ENCODE peak calls at places on chromosomes 3 and 15, in ten cellular contexts. P, H, U, K, Q, M, X, W, I and R are unnamed samples. For H3K27me3, the result is how much of the 10 kb centered on the place peaks cover.

GRCh38 chr3:49533786-49534519 is 20.3 kb upstream of the BSN start:
- DNase-seq in M (no peak), Q (no peak), P (no peak), X (peak), I (peak), H (peak), K (no peak), W (no peak), U (no peak), R (peak)

GRCh38 chr15:84783493-84784251 is 33.5 kb upstream of the ALPK3 start:
- DNase-seq in P (no peak), Q (no peak), M (no peak), W (no peak), U (no peak), I (no peak), K (no peak), X (no peak), H (no peak), R (no peak)

GRCh38 chr3:171904829-171905228 is 61.7 kb downstream of the TMEM212 start:
- DNase-seq in P (no peak), X (no peak), W (no peak), Q (no peak), K (no peak), U (no peak), H (no peak), I (no peak), M (no peak), R (no peak)

GRCh38 chr3:194808709-194809108 is 123.0 kb downstream of the FAM43A start:
- DNase-seq in X (no peak), I (peak), P (no peak), K (no peak), M (no peak), U (no peak), Q (no peak), W (no peak), H (no peak), R (no peak)

GRCh38 chr3:105473521-105474223 is 107.0 kb downstream of the ALCAM start:
- DNase-seq in I (no peak), U (no peak), K (peak), Q (peak), P (no peak), X (no peak), W (no peak), H (no peak), M (no peak), R (no peak)

GRCh38 chr3:58743296-58743695 is 76.7 kb upstream of the FAM3D start:
- DNase-seq in P (no peak), W (no peak), H (no peak), X (no peak), K (no peak), U (no peak), I (no peak), Q (no peak), M (no peak), R (no peak)

GRCh38 chr3:187594272-187594671 is 75.9 kb downstream of the SST start:
- DNase-seq in W (no peak), I (no peak), U (no peak), M (no peak), P (no peak), X (no peak), Q (no peak), K (no peak), H (no peak), R (no peak)

GRCh38 chr3:85576091-85576690 is 617.4 kb downstream of the CADM2 start:
- DNase-seq in Q (peak), W (peak), P (peak), U (no peak), H (no peak), K (peak), M (peak), X (peak), I (peak), R (no peak)

GRCh38 chr15:49163678-49164077 is 6.4 kb upstream of the GALK2 start:
- DNase-seq in U (no peak), K (no peak), X (no peak), Q (no peak), P (no peak), M (no peak), I (no peak), H (no peak), W (no peak), R (no peak)

GRCh38 chr3:152835311-152836102 is 576 bp downstream of the P2RY1 start:
- DNase-seq in X (peak), Q (peak), P (peak), W (peak), H (peak), I (peak), M (peak), U (no peak), K (no peak), R (peak)

GRCh38 chr3:111369953-111370352 is 172.0 kb upstream of the CD96 start:
- DNase-seq in H (no peak), W (no peak), P (no peak), K (no peak), I (no peak), U (no peak), M (no peak), Q (no peak), X (no peak), R (no peak)

GRCh38 chr3:153162513-153163348 is 705 bp downstream of the RAP2B start:
- DNase-seq in Q (peak), W (peak), U (no peak), M (peak), I (peak), X (peak), H (peak), K (no peak), P (peak), R (peak)

GRCh38 chr3:81716870-81717509 is 44.5 kb downstream of the GBE1 start:
- DNase-seq in Q (no peak), K (peak), X (no peak), P (no peak), W (no peak), M (no peak), I (peak), H (no peak), U (no peak), R (no peak)

GRCh38 chr3:197149528-197149927 is 119.9 kb upstream of the MELTF start:
- DNase-seq in U (no peak), W (no peak), I (no peak), X (no peak), H (no peak), P (no peak), M (no peak), Q (no peak), K (no peak), R (no peak)

GRCh38 chr15:99442268-99442897 is 123.4 kb upstream of the MEF2A start:
- DNase-seq in H (peak), W (peak), M (no peak), X (peak), P (peak), U (no peak), I (peak), K (peak), Q (no peak), R (peak)

GRCh38 chr3:53109822-53110771 is 20.1 kb downstream of the RFT1 start:
- DNase-seq in P (peak), H (peak), W (peak), U (no peak), Q (no peak), I (no peak), M (peak), K (peak), X (peak), R (peak)

GRCh38 chr3:168034152-168034928 is 61.4 kb downstream of the GOLIM4 start:
- DNase-seq in Q (no peak), X (no peak), K (peak), I (no peak), U (no peak), M (no peak), H (no peak), W (no peak), P (no peak), R (no peak)

GRCh38 chr3:100111728-100112127 is 2.6 kb downstream of the FILIP1L start:
- DNase-seq in M (no peak), K (no peak), U (no peak), X (no peak), H (no peak), P (no peak), W (no peak), Q (no peak), I (no peak), R (no peak)

GRCh38 chr3:49900491-49901153 is 3.1 kb downstream of the MST1R start:
- DNase-seq in X (no peak), U (no peak), I (peak), M (no peak), W (peak), K (no peak), P (peak), H (no peak), Q (no peak), R (peak)

GRCh38 chr15:60760646-60761504 is 281.9 kb upstream of the ICE2 start:
- DNase-seq in U (no peak), Q (no peak), H (no peak), I (no peak), W (no peak), K (no peak), M (no peak), X (no peak), P (no peak), R (no peak)

GRCh38 chr3:183265157-183265642 is 12.1 kb downstream of the B3GNT5 start:
- DNase-seq in W (no peak), H (no peak), M (no peak), I (no peak), Q (no peak), K (no peak), X (peak), U (no peak), P (no peak), R (peak)

GRCh38 chr15:58632789-58633188 is 116.7 kb downstream of the ADAM10 start:
- DNase-seq in W (no peak), H (no peak), K (no peak), M (no peak), P (no peak), U (no peak), X (no peak), I (no peak), Q (no peak), R (no peak)

GRCh38 chr15:89912674-89913396 is at the start of gene ARPIN:
- DNase-seq in M (peak), H (peak), K (no peak), Q (peak), X (peak), I (peak), W (peak), P (peak), U (no peak), R (peak)

GRCh38 chr15:45637552-45638033 is 2.8 kb downstream of the SQOR start:
- DNase-seq in K (peak), U (peak), Q (no peak), H (peak), M (peak), I (peak), P (peak), X (peak), W (peak), R (peak)

GRCh38 chr15:78276032-78276943 is 11.9 kb downstream of the DNAJA4 start:
- DNase-seq in U (no peak), X (no peak), Q (no peak), W (no peak), I (no peak), M (peak), H (no peak), P (no peak), K (no peak), R (no peak)

GRCh38 chr15:40087095-40087805 is 21.4 kb downstream of the BMF start:
- DNase-seq in X (no peak), U (no peak), M (no peak), Q (no peak), H (peak), I (no peak), K (no peak), W (no peak), P (no peak), R (no peak)

GRCh38 chr3:170331143-170331542 is 26.4 kb upstream of the SKIL start:
- DNase-seq in I (peak), H (no peak), M (no peak), W (peak), X (no peak), K (no peak), P (no peak), U (no peak), Q (no peak), R (no peak)

GRCh38 chr15:59917504-59918157 is 86.5 kb upstream of the FOXB1 start:
- DNase-seq in H (no peak), I (peak), Q (peak), K (no peak), U (peak), X (no peak), M (peak), P (no peak), W (peak), R (no peak)

GRCh38 chr15:26023231-26023630 is 160.1 kb upstream of the ATP10A start:
- DNase-seq in X (no peak), Q (no peak), W (no peak), U (no peak), I (no peak), K (no peak), H (no peak), M (no peak), P (no peak), R (no peak)

GRCh38 chr3:59429203-59429602 is 379.4 kb upstream of the CFAP20DC start:
- DNase-seq in P (no peak), Q (no peak), U (no peak), I (no peak), K (no peak), M (no peak), W (no peak), X (no peak), H (no peak), R (no peak)

GRCh38 chr15:31352911-31353811 is 26.5 kb downstream of the KLF13 start:
- DNase-seq in P (peak), Q (no peak), U (peak), K (peak), W (peak), X (peak), I (no peak), M (peak), H (peak), R (no peak)

GRCh38 chr15:50636146-50636545 is 50.5 kb downstream of the TRPM7 start:
- DNase-seq in X (no peak), K (no peak), I (no peak), M (no peak), H (no peak), U (no peak), Q (no peak), P (no peak), W (no peak), R (no peak)

GRCh38 chr3:188695251-188695650 is 476.5 kb upstream of the TPRG1 start:
- DNase-seq in K (no peak), X (no peak), Q (no peak), U (no peak), M (no peak), W (no peak), I (no peak), H (no peak), P (no peak), R (no peak)

GRCh38 chr15:67185051-67185450 is 69.4 kb downstream of the AAGAB start:
- DNase-seq in X (no peak), U (no peak), M (no peak), I (no peak), P (peak), Q (no peak), W (no peak), H (no peak), K (no peak), R (no peak)

GRCh38 chr15:71512281-71513016 is 297.9 kb upstream of the NR2E3 start:
- DNase-seq in Q (no peak), X (no peak), K (no peak), H (no peak), M (no peak), P (no peak), I (no peak), W (no peak), U (no peak), R (no peak)
- H3K27me3 ChIP-seq in Q (under half), X (under half), K (under half), H (under half), M (under half), P (under half), I (under half), W (under half), U (under half), R (under half)

DNA sequence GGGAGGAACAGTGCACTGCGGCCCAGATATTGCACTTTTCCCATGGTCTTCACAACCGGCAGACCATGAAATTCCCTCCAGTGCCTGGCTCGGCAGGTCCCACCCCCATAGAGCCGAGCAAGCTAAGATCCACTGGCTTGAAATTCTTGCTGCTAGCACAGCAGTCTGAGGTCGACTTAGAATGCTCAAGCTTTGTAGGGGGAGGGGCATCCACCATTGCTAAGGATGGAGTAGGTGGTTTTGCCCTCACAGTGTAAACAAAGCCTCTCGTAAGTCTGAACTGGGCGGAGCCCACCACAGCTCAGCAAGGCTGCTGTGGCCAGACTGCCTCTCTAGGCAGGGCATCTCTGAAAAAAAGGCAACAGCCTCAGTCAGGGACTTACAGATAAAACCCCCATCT is 156.3 kb downstream of the FRMD5 start:
- DNase-seq in M (peak), P (no peak), X (no peak), W (no peak), H (no peak), U (no peak), K (no peak), I (no peak), Q (peak), R (no peak)
- H3K4me3 ChIP-seq in M (peak), P (no peak), X (no peak), W (no peak), H (no peak), U (no peak), K (no peak), I (no peak), Q (no peak), R (no peak)

GRCh38 chr3:35295875-35296274 is 343.4 kb upstream of the ARPP21 start:
- DNase-seq in P (no peak), M (no peak), I (no peak), K (no peak), U (no peak), H (no peak), X (no peak), W (no peak), Q (no peak), R (no peak)
- H3K27ac ChIP-seq in P (no peak), M (no peak), I (no peak), K (no peak), U (no peak), H (no peak), X (no peak), W (no peak), Q (no peak), R (no peak)

GRCh38 chr3:177523072-177523675 is 325.9 kb upstream of the TBL1XR1 start:
- DNase-seq in W (no peak), H (no peak), Q (no peak), K (no peak), U (no peak), P (no peak), X (no peak), I (no peak), M (no peak), R (no peak)

GRCh38 chr3:177525987-177526712 is 328.9 kb upstream of the TBL1XR1 start:
- DNase-seq in K (no peak), I (no peak), U (no peak), W (no peak), X (no peak), M (no peak), P (no peak), H (no peak), Q (no peak), R (peak)

GRCh38 chr3:177525414-177525813 is 328.1 kb upstream of the TBL1XR1 start:
- DNase-seq in W (no peak), Q (no peak), P (no peak), H (no peak), U (no peak), X (no peak), I (no peak), K (no peak), M (no peak), R (no peak)

GRCh38 chr3:177523991-177524438 is 326.7 kb upstream of the TBL1XR1 start:
- DNase-seq in M (no peak), I (no peak), K (no peak), W (no peak), Q (no peak), X (no peak), P (no peak), U (no peak), H (no peak), R (no peak)

GRCh38 chr3:177524742-177525141 is 327.5 kb upstream of the TBL1XR1 start:
- DNase-seq in M (no peak), I (no peak), K (no peak), X (no peak), Q (no peak), W (no peak), U (no peak), H (no peak), P (no peak), R (no peak)
- H3K27me3 ChIP-seq in M (under half), I (under half), K (under half), X (under half), Q (under half), W (under half), U (under half), H (under half), P (under half), R (under half)

GRCh38 chr15:74725241-74725774 is at the start of gene CYP1A1:
- DNase-seq in P (no peak), X (no peak), U (no peak), H (no peak), M (no peak), Q (no peak), W (peak), I (peak), K (no peak), R (no peak)
- H3K4me3 ChIP-seq in P (peak), X (peak), U (peak), H (peak), M (peak), Q (peak), W (peak), I (peak), K (peak), R (peak)

DNA sequence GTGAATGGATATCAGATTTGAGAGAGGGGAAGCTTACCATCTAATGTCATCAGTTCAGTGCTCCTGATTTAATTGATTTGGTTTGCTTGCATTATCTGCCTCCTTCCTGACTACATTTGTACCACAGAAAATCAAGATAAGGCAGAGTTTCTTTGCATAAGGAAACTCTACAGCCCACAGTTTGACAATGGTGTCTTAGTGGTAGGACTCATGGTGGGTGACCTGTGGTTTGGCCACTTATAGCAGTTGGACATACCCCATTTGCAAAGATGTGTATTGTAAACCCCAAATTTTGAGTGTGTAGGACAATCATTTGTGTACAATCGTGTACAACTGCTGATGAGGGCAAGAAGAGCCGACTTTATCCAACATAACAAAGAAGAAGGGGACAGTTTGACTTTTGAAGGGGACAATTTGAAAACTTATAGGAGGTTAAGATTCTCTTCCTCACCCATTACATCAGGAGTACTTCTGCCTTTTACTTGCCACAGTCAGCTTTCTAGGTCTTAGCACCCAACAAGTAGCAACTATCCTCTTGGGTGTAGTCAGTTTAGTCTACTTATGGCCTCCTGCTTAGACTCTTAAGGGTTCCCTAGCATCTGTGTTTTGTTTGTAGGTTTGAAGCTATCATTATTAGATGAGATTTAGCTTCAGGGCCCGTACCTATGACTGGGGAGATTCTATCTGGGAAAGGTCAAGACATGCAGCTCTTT is 6.2 kb downstream of the TGFBR2 start:
- DNase-seq in P (no peak), I (no peak), X (no peak), Q (no peak), K (no peak), H (no peak), W (no peak), U (no peak), M (no peak), R (no peak)
- H3K27ac ChIP-seq in P (peak), I (no peak), X (peak), Q (no peak), K (no peak), H (no peak), W (peak), U (no peak), M (no peak), R (no peak)